ENCODE peak calls at places on chromosomes 4 and X, in four cellular contexts. I is fibroblast of lung, L is uterus, E is IMR-90. V is an unnamed sample.

GRCh38 chr4:157225096-157225495 is 4.6 kb downstream of the GRIA2 start:
- DNase-seq in E (no peak), I (no peak), L (no peak), V (no peak)

GRCh38 chr4:155618183-155618838 is 48.3 kb upstream of the GUCY1A1 start:
- DNase-seq in E (no peak), L (no peak), I (no peak), V (no peak)

GRCh38 chr4:152536545-152537182 is 772 bp upstream of the FBXW7 start:
- DNase-seq in E (peak), I (peak), L (no peak), V (peak)

GRCh38 chrX:12891915-12892506 is 14.4 kb upstream of the TLR8 start:
- DNase-seq in E (no peak), L (no peak), I (no peak), V (no peak)

GRCh38 chr4:178450614-178451013 is 1008.4 kb upstream of the AGA start:
- DNase-seq in E (no peak), L (no peak), I (no peak), V (no peak)

GRCh38 chr4:108828620-108829019 is 65.8 kb upstream of the ETNPPL start:
- DNase-seq in I (no peak), E (no peak), L (no peak), V (no peak)

GRCh38 chr4:176380352-176381157 is 60.8 kb downstream of the SPCS3 start:
- DNase-seq in I (no peak), E (no peak), L (no peak), V (no peak)

GRCh38 chrX:12814434-12814833 is 23.2 kb downstream of the PRPS2 start:
- DNase-seq in I (peak), L (no peak), E (peak), V (peak)

GRCh38 chrX:17525266-17525665 is 150.3 kb downstream of the NHS start:
- DNase-seq in E (peak), I (peak), L (no peak), V (no peak)

GRCh38 chr4:73520821-73521220 is 39.3 kb downstream of the AFM start:
- DNase-seq in I (peak), L (no peak), E (peak), V (peak)

GRCh38 chr4:8312069-8312445 is 42.5 kb downstream of the HTRA3 start:
- DNase-seq in I (no peak), E (no peak), L (peak), V (no peak)

GRCh38 chr4:186104895-186105720 is 604 bp downstream of the FAM149A start:
- DNase-seq in L (peak), I (no peak), E (no peak), V (no peak)

GRCh38 chrX:4710618-4711433 is 997.4 kb upstream of the PRKX start:
- DNase-seq in E (no peak), L (no peak), I (peak), V (no peak)

GRCh38 chrX:101485212-101486064 is at the start of gene ARMCX4:
- DNase-seq in L (peak), E (peak), I (peak), V (peak)

GRCh38 chr4:105520819-105521790 is 31.3 kb upstream of the ARHGEF38 start:
- DNase-seq in L (no peak), I (peak), E (peak), V (peak)

GRCh38 chr4:87121332-87122065 is 98.9 kb downstream of the KLHL8 start:
- DNase-seq in L (no peak), I (peak), E (peak), V (no peak)

GRCh38 chr4:113646456-113646809 is 115.1 kb downstream of the CAMK2D start:
- DNase-seq in E (peak), I (peak), L (no peak), V (no peak)

GRCh38 chr4:104728380-104729122 is 233.9 kb upstream of the CXXC4 start:
- DNase-seq in E (peak), I (peak), L (no peak), V (peak)

DNA sequence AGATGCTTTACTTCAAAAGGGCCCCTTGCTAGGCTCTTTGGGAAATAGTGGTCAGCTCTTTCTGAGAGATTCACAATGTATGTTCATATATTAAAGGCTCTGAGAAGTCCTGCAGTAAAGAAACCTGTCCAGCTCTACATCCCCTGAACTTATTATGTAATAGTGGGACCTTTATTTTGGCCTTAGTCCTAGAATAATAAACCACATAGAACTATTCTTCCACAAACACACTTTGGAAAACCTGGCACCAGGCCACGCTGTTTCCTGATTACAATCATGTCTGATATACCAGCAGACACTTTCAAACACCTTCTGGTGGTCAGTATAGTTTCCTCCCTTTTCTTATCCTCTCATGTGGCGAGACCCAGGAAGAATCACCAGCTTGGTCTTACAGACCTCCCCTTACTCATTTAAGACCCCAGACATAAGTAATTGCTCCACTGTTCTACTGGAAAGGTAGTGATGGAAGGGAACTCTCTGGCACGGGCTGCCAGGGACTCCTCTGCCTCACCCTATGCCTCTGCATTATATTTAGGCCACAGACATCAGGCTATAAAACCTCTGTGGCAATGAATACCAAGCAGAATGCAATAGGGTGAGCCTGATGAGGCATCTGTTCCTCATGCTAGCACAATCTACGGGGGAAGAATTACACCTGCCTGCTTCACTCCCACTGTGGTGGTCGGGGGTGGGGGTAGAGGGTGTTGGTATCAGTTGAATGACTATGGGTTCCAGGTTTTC is 5.7 kb upstream of the PPEF1 start:
- DNase-seq in L (no peak), I (peak), E (peak), V (peak)
- H3K4me3 ChIP-seq in L (no peak), I (no peak), E (no peak), V (no peak)

GRCh38 chr4:159484861-159485260 is 382.0 kb downstream of the RAPGEF2 start:
- DNase-seq in E (no peak), L (no peak), I (no peak), V (no peak)

GRCh38 chr4:159484049-159484448 is 381.2 kb downstream of the RAPGEF2 start:
- DNase-seq in I (peak), E (no peak), L (no peak), V (no peak)

GRCh38 chr4:159481936-159482335 is 379.1 kb downstream of the RAPGEF2 start:
- DNase-seq in E (no peak), L (no peak), I (no peak), V (no peak)

GRCh38 chr4:159483110-159483509 is 380.2 kb downstream of the RAPGEF2 start:
- DNase-seq in L (no peak), E (no peak), I (no peak), V (no peak)

GRCh38 chr4:159487284-159487747 is 384.4 kb downstream of the RAPGEF2 start:
- DNase-seq in L (no peak), E (peak), I (peak), V (peak)
- H3K27ac ChIP-seq in L (no peak), E (no peak), I (no peak), V (no peak)

GRCh38 chrX:107715331-107716044 is 60.1 kb downstream of the TSC22D3 start:
- DNase-seq in L (no peak), I (peak), E (peak), V (no peak)

GRCh38 chrX:107712231-107713204 is 63.1 kb downstream of the TSC22D3 start:
- DNase-seq in E (peak), L (no peak), I (peak), V (peak)

GRCh38 chrX:107716045-107716684 is 59.4 kb downstream of the TSC22D3 start:
- DNase-seq in E (peak), I (peak), L (peak), V (no peak)

GRCh38 chrX:107713205-107714195 is 62.1 kb downstream of the TSC22D3 start:
- DNase-seq in L (peak), E (no peak), I (no peak), V (no peak)

DNA sequence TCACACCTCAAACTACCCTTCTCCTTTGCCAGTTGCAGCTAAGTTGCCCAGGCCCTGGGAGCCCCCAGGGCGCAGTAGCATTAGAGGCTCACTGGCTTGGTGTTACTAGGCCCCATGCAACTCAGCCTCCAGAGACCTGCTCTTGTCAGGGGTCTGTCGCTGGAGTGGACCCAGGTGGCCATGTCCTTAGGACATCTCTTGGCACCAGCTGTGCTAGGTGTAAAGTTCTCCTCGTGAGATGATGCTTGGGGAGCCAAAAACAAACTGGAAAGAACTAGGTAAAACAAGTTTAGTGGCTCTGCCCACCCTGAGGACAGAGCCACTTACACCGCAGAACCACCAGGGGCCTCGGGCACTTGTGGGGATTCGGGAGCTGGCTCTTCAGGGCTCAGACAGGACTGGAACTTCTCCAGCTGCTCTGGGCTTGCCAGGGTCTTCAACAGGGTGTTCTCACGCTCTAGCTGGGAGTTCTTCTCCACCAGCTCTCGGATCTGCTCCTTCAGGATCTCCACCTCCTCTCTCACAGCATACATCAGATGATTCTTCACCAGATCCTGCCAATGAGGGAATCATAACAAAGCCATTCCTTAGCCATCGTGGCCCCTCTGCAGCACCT is 61.3 kb downstream of the TSC22D3 start:
- DNase-seq in E (no peak), I (no peak), L (no peak), V (no peak)
- H3K4me3 ChIP-seq in E (no peak), I (peak), L (peak), V (peak)

GRCh38 chrX:139125916-139126315 is 404.6 kb upstream of the F9 start:
- DNase-seq in L (no peak), E (no peak), I (no peak), V (no peak)
- H3K27ac ChIP-seq in L (no peak), E (no peak), I (no peak), V (no peak)

GRCh38 chr4:147714575-147715401 is 17.1 kb upstream of the ARHGAP10 start:
- DNase-seq in L (peak), I (peak), E (peak), V (peak)

GRCh38 chr4:147707892-147708672 is 23.8 kb upstream of the ARHGAP10 start:
- DNase-seq in L (no peak), E (peak), I (peak), V (peak)

GRCh38 chr4:147704846-147705245 is 20.9 kb upstream of the PRMT9 start:
- DNase-seq in L (no peak), I (no peak), E (peak), V (no peak)

GRCh38 chr4:147709999-147710398 is 21.9 kb upstream of the ARHGAP10 start:
- DNase-seq in E (peak), L (no peak), I (peak), V (peak)
- H3K4me3 ChIP-seq in E (no peak), L (no peak), I (no peak), V (no peak)

DNA sequence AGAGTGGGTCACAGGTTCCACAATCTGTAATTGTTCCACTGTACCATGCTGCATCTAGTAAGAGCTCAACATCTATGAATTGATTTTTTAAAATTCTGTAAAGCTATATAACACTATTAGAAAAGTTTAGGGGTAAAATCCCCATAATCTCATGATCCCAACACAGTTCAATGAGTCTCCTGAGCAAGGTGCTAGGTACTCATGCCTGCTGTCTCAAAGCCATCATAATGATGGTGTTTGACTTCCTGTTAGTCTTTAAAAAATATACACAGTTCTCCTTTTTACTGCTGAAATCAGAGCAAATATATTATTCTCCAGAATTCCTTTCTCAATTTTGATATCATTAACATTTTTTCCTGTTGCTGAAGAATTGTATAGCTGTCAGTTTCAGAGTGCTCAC is 55.9 kb downstream of the SH3BGRL start:
- DNase-seq in L (no peak), E (no peak), I (no peak), V (no peak)
- H3K27ac ChIP-seq in L (peak), E (no peak), I (no peak), V (no peak)